ENCODE peak calls at places on chromosomes 16 and 17, in five cellular contexts. T is SW480; S is fibroblast of lung; X is HL-60; I is central memory CD4-positive, alpha-beta T cell. R is an unnamed sample.
A peak's percentile ranks its signal among the peaks of the same experiment; 100 is the strongest.

GRCh38 chr16:76885776-76886175 is 305.2 kb upstream of the MON1B start:
- DNase-seq in X (no peak), T (no peak), S (no peak), I (no peak), R (no peak)

GRCh38 chr17:32927201-32927723 is 691 bp upstream of the TMEM98 start:
- DNase-seq in S (no peak), I (no peak), T (no peak), X (no peak), R (peak; percentile 37)

GRCh38 chr17:63106050-63106449 is 140.0 kb downstream of the TANC2 start:
- DNase-seq in T (no peak), I (no peak), S (no peak), X (no peak), R (no peak)

GRCh38 chr16:49698931-49699715 is 156.8 kb downstream of the ZNF423 start:
- DNase-seq in I (no peak), S (peak; percentile 53), X (no peak), T (no peak), R (no peak)

GRCh38 chr16:55711959-55712876 is 56.4 kb downstream of the SLC6A2 start:
- DNase-seq in I (peak; percentile 34), S (peak; percentile 21), X (peak; percentile 62), T (peak; percentile 70), R (peak; percentile 26)

GRCh38 chr17:66304304-66305174 is 2.1 kb downstream of the PRKCA start:
- DNase-seq in T (peak; percentile 58), S (peak; percentile 51), I (no peak), X (peak; percentile 16), R (no peak)

GRCh38 chr17:82863941-82864720 is 24.3 kb upstream of the ZNF750 start:
- DNase-seq in X (peak; percentile 36), T (peak; percentile 87), S (peak; percentile 91), I (peak; percentile 93), R (peak; percentile 82)

GRCh38 chr16:80559369-80559768 is 18.6 kb downstream of the DYNLRB2 start:
- DNase-seq in I (no peak), X (no peak), S (no peak), T (no peak), R (no peak)

GRCh38 chr17:50118076-50118827 is 11.7 kb downstream of the SAMD14 start:
- DNase-seq in I (no peak), X (no peak), T (no peak), S (no peak), R (no peak)

GRCh38 chr16:57548424-57548823 is 6.0 kb downstream of the ADGRG5 start:
- DNase-seq in I (no peak), T (no peak), S (no peak), X (no peak), R (no peak)

GRCh38 chr16:2720719-2721633 is 952 bp upstream of the PRSS27 start:
- DNase-seq in S (peak; percentile 74), X (peak; percentile 85), T (peak; percentile 89), I (peak; percentile 82), R (peak; percentile 70)

GRCh38 chr16:35146031-35146710 is 1686.8 kb downstream of the TP53TG3F start:
- DNase-seq in T (no peak), I (no peak), S (no peak), X (no peak), R (no peak)

GRCh38 chr16:12976936-12977335 is 75.5 kb downstream of the SHISA9 start:
- DNase-seq in S (no peak), X (no peak), T (no peak), I (no peak), R (no peak)

GRCh38 chr16:735982-736453 is 4.8 kb downstream of the CIAO3 start:
- DNase-seq in X (no peak), I (no peak), S (no peak), T (no peak), R (no peak)

GRCh38 chr17:42548070-42548837 is 4.5 kb upstream of the HSD17B1 start:
- DNase-seq in T (peak; percentile 67), I (peak; percentile 69), X (no peak), S (peak; percentile 54), R (peak; percentile 61)

GRCh38 chr16:86383488-86384262 is 126.7 kb upstream of the FOXF1 start:
- DNase-seq in I (no peak), X (no peak), S (peak; percentile 93), T (no peak), R (peak; percentile 92)

GRCh38 chr16:70522216-70523000 is 946 bp downstream of the COG4 start:
- DNase-seq in X (peak; percentile 20), T (no peak), S (no peak), I (peak; percentile 18), R (no peak)

GRCh38 chr16:30142672-30143346 is 19.8 kb upstream of the MAPK3 start:
- DNase-seq in X (peak; percentile 71), T (peak; percentile 54), S (no peak), I (peak; percentile 24), R (no peak)

GRCh38 chr17:9350083-9350482 is 225.5 kb downstream of the STX8 start:
- DNase-seq in X (no peak), S (peak; percentile 96), T (peak; percentile 44), I (no peak), R (peak; percentile 97)

GRCh38 chr16:77899416-77899815 is 111.1 kb downstream of the VAT1L start:
- DNase-seq in T (no peak), S (no peak), I (no peak), X (no peak), R (peak; percentile 48)

GRCh38 chr17:77905266-77905665 is 53.2 kb upstream of the TNRC6C start:
- DNase-seq in I (no peak), T (no peak), X (no peak), S (no peak), R (no peak)

GRCh38 chr16:24253192-24253591 is 2.9 kb upstream of the CACNG3 start:
- DNase-seq in T (peak; percentile 75), X (peak; percentile 22), S (peak; percentile 23), I (peak; percentile 34), R (peak; percentile 5)

GRCh38 chr16:22007159-22007508 is 777 bp upstream of the MOSMO start:
- DNase-seq in T (no peak), I (no peak), S (no peak), X (no peak), R (no peak)

GRCh38 chr17:47978324-47978723 is 7.4 kb downstream of the CDK5RAP3 start:
- DNase-seq in T (peak; percentile 44), X (peak; percentile 44), I (peak; percentile 26), S (peak; percentile 34), R (no peak)

R was measured in amniotic epithelial cell.